ENCODE peak calls at places on chromosomes 12 and 14, in eight cellular contexts. Y is esophagus squamous epithelium; J is pancreas; T is IMR-90; S is breast epithelium; F is AG10803; G is CD8-positive, alpha-beta T cell; D is left ventricle myocardium inferior. R is an unnamed sample.

GRCh38 chr14:91708795-91709194 is 23.1 kb downstream of the CATSPERB start:
- DNase-seq in Y (no peak), J (no peak), T (no peak), S (no peak), F (no peak), G (no peak), D (no peak), R (no peak)

GRCh38 chr14:105065280-105066228 is at the start of gene GPR132:
- DNase-seq in Y (peak; percentile 48), J (peak; percentile 56), T (no peak), S (no peak), F (no peak), G (peak; percentile 85), D (peak; percentile 44), R (no peak)

GRCh38 chr12:128190052-128190451 is 76.9 kb upstream of the TMEM132C start:
- DNase-seq in Y (no peak), J (no peak), T (no peak), S (no peak), F (no peak), G (no peak), D (no peak), R (no peak)

GRCh38 chr12:49873361-49873934 is 30.3 kb downstream of the FAIM2 start:
- DNase-seq in Y (no peak), J (no peak), T (peak; percentile 42), S (no peak), F (no peak), G (no peak), D (peak; percentile 30), R (no peak)

GRCh38 chr12:13116971-13117370 is 13.5 kb upstream of the GSG1 start:
- DNase-seq in Y (no peak), J (no peak), T (no peak), S (no peak), F (no peak), G (no peak), D (no peak), R (no peak)

GRCh38 chr12:41112903-41113302 is 75.2 kb upstream of the PDZRN4 start:
- DNase-seq in Y (no peak), J (no peak), T (no peak), S (no peak), F (no peak), G (no peak), D (no peak), R (no peak)

GRCh38 chr12:11807453-11807852 is 158.0 kb downstream of the ETV6 start:
- DNase-seq in Y (no peak), J (no peak), T (no peak), S (no peak), F (no peak), G (no peak), D (no peak), R (no peak)

GRCh38 chr12:29673346-29673745 is 110.4 kb downstream of the TMTC1 start:
- DNase-seq in Y (no peak), J (no peak), T (peak; percentile 71), S (no peak), F (no peak), G (no peak), D (no peak), R (no peak)

GRCh38 chr14:91417134-91417982 is at the start of gene CCDC88C:
- DNase-seq in Y (peak; percentile 15), J (peak; percentile 89), T (no peak), S (peak; percentile 70), F (no peak), G (peak; percentile 65), D (peak; percentile 62), R (no peak)

GRCh38 chr14:61374284-61374683 is 52.9 kb downstream of the PRKCH start:
- DNase-seq in Y (no peak), J (no peak), T (no peak), S (no peak), F (no peak), G (no peak), D (no peak), R (no peak)

GRCh38 chr14:42911642-42912041 is 1305.0 kb downstream of the LRFN5 start:
- DNase-seq in Y (no peak), J (no peak), T (peak; percentile 13), S (no peak), F (no peak), G (no peak), D (no peak), R (no peak)

GRCh38 chr12:6647083-6647604 is at the start of gene ACRBP:
- DNase-seq in Y (no peak), J (peak; percentile 89), T (peak; percentile 14), S (peak; percentile 70), F (peak; percentile 50), G (no peak), D (peak; percentile 85), R (peak; percentile 13)

GRCh38 chr12:70402597-70402996 is 36.5 kb downstream of the KCNMB4 start:
- DNase-seq in Y (no peak), J (no peak), T (no peak), S (no peak), F (peak; percentile 4), G (no peak), D (no peak), R (no peak)
- TF ChIP-seq CTCF in Y (no peak), J (no peak), T (no peak), S (no peak), F (peak; percentile 15), G (no peak), D (no peak), R (no peak)

DNA sequence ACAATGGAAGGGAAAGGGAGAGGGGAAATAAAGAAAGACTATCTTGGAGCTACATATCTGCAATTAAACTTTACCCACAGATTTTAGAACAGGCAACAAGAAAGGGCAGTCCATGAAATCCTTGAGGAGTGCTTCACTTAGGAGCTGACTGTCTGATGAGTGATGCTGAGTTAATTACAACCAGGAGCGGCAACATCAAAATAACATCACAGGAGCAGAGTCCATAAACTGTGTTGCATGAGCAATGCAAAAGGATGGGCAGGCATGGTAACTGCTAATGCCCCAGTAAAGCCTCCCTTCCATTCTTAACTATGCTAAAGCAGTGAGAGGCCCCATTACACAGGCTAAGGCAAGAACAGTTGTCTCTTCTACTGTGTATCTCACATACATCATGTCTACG is 156.6 kb downstream of the PAX9 start:
- DNase-seq in Y (no peak), J (no peak), T (no peak), S (no peak), F (peak; percentile 20), G (no peak), D (no peak), R (no peak)
- H3K4me3 ChIP-seq in Y (no peak overlapping the region), J (no peak overlapping the region), T (no peak overlapping the region), S (no peak overlapping the region), F (no peak overlapping the region), G (no peak overlapping the region), D (no peak overlapping the region), R (no peak overlapping the region)

GRCh38 chr12:56346663-56347062 is 8.0 kb downstream of the IL23A start:
- DNase-seq in Y (no peak), J (no peak), T (no peak), S (no peak), F (no peak), G (no peak), D (no peak), R (no peak)
- TF ChIP-seq CTCF in Y (no peak), J (no peak), T (no peak), S (no peak), F (no peak), G (no peak), D (no peak), R (no peak)

GRCh38 chr12:113898466-113898865 is 67.7 kb downstream of the RBM19 start:
- DNase-seq in Y (no peak), J (no peak), T (no peak), S (no peak), F (no peak), G (no peak), D (no peak), R (no peak)
- H3K4me3 ChIP-seq in Y (no peak overlapping the region), J (no peak overlapping the region), T (no peak overlapping the region), S (no peak overlapping the region), F (no peak overlapping the region), G (no peak overlapping the region), D (no peak overlapping the region), R (no peak overlapping the region)